ENCODE peak calls at places on chromosomes 16 and 17, in eight cellular contexts. One of them, this sample, is unnamed.

GRCh38 chr17:51121620-51122472 is 1.2 kb upstream of the SPAG9 start:
- DNase-seq in endothelial cell: peak; percentile 72
- DNase-seq in T-helper 2 cell: peak; percentile 45
- DNase-seq in EL: peak; percentile 96
- DNase-seq in kidney tubule cell: peak; percentile 99
- DNase-seq in esophagus squamous epithelium: no peak
- DNase-seq in heart right ventricle: peak; percentile 78
- DNase-seq in BJ: peak; percentile 81
- DNase-seq in this sample: peak; percentile 99

GRCh38 chr16:3401719-3402397 is 843 bp downstream of the ZNF174 start:
- DNase-seq in endothelial cell: peak; percentile 6
- DNase-seq in T-helper 2 cell: no peak
- DNase-seq in EL: peak; percentile 9
- DNase-seq in kidney tubule cell: peak; percentile 13
- DNase-seq in esophagus squamous epithelium: no peak
- DNase-seq in heart right ventricle: no peak
- DNase-seq in BJ: no peak
- DNase-seq in this sample: peak; percentile 8

GRCh38 chr17:41284043-41284442 is 8.5 kb downstream of the KRTAP9-7 start:
- DNase-seq in endothelial cell: no peak
- DNase-seq in T-helper 2 cell: no peak
- DNase-seq in EL: peak; percentile 89
- DNase-seq in kidney tubule cell: no peak
- DNase-seq in esophagus squamous epithelium: no peak
- DNase-seq in heart right ventricle: no peak
- DNase-seq in BJ: peak; percentile 87
- DNase-seq in this sample: no peak

GRCh38 chr17:81518113-81518784 is 5.7 kb upstream of the ACTG1 start:
- DNase-seq in endothelial cell: no peak
- DNase-seq in T-helper 2 cell: no peak
- DNase-seq in EL: no peak
- DNase-seq in kidney tubule cell: peak; percentile 42
- DNase-seq in esophagus squamous epithelium: no peak
- DNase-seq in heart right ventricle: no peak
- DNase-seq in BJ: no peak
- DNase-seq in this sample: no peak

GRCh38 chr16:67481561-67482259 is 753 bp upstream of the ATP6V0D1 start:
- DNase-seq in endothelial cell: no peak
- DNase-seq in T-helper 2 cell: no peak
- DNase-seq in EL: no peak
- DNase-seq in kidney tubule cell: no peak
- DNase-seq in esophagus squamous epithelium: no peak
- DNase-seq in heart right ventricle: peak; percentile 62
- DNase-seq in BJ: no peak
- DNase-seq in this sample: no peak

GRCh38 chr17:66655861-66656260 is 179.1 kb upstream of the CACNG5 start:
- DNase-seq in endothelial cell: no peak
- DNase-seq in T-helper 2 cell: no peak
- DNase-seq in EL: peak; percentile 66
- DNase-seq in kidney tubule cell: peak; percentile 33
- DNase-seq in esophagus squamous epithelium: no peak
- DNase-seq in heart right ventricle: no peak
- DNase-seq in BJ: no peak
- DNase-seq in this sample: peak; percentile 97

GRCh38 chr17:49469831-49470568 is 25.1 kb upstream of the NGFR start:
- DNase-seq in endothelial cell: no peak
- DNase-seq in T-helper 2 cell: no peak
- DNase-seq in EL: no peak
- DNase-seq in kidney tubule cell: no peak
- DNase-seq in esophagus squamous epithelium: no peak
- DNase-seq in heart right ventricle: peak; percentile 35
- DNase-seq in BJ: no peak
- DNase-seq in this sample: no peak

GRCh38 chr16:48194828-48195566 is 39.2 kb upstream of the ABCC12 start:
- DNase-seq in endothelial cell: no peak
- DNase-seq in T-helper 2 cell: no peak
- DNase-seq in EL: peak; percentile 32
- DNase-seq in kidney tubule cell: peak; percentile 68
- DNase-seq in esophagus squamous epithelium: no peak
- DNase-seq in heart right ventricle: no peak
- DNase-seq in BJ: no peak
- DNase-seq in this sample: peak; percentile 99

GRCh38 chr17:8192070-8192815 is 2.3 kb upstream of the BORCS6 start:
- DNase-seq in endothelial cell: peak; percentile 73
- DNase-seq in T-helper 2 cell: peak; percentile 51
- DNase-seq in EL: peak; percentile 77
- DNase-seq in kidney tubule cell: peak; percentile 89
- DNase-seq in esophagus squamous epithelium: no peak
- DNase-seq in heart right ventricle: peak; percentile 56
- DNase-seq in BJ: no peak
- DNase-seq in this sample: peak; percentile 93

GRCh38 chr17:64400644-64401043 is 10.0 kb upstream of the PECAM1 start:
- DNase-seq in endothelial cell: no peak
- DNase-seq in T-helper 2 cell: no peak
- DNase-seq in EL: no peak
- DNase-seq in kidney tubule cell: no peak
- DNase-seq in esophagus squamous epithelium: no peak
- DNase-seq in heart right ventricle: no peak
- DNase-seq in BJ: no peak
- DNase-seq in this sample: no peak

GRCh38 chr17:8740486-8740885 is 4.2 kb downstream of the CCDC42 start:
- DNase-seq in endothelial cell: no peak
- DNase-seq in T-helper 2 cell: peak; percentile 67
- DNase-seq in EL: no peak
- DNase-seq in kidney tubule cell: no peak
- DNase-seq in esophagus squamous epithelium: no peak
- DNase-seq in heart right ventricle: no peak
- DNase-seq in BJ: no peak
- DNase-seq in this sample: no peak

GRCh38 chr16:50584033-50584722 is 36.0 kb downstream of the NKD1 start:
- DNase-seq in endothelial cell: no peak
- DNase-seq in T-helper 2 cell: no peak
- DNase-seq in EL: no peak
- DNase-seq in kidney tubule cell: no peak
- DNase-seq in esophagus squamous epithelium: no peak
- DNase-seq in heart right ventricle: no peak
- DNase-seq in BJ: no peak
- DNase-seq in this sample: no peak

GRCh38 chr16:23245268-23245667 is 56.8 kb upstream of the SCNN1B start:
- DNase-seq in endothelial cell: no peak
- DNase-seq in T-helper 2 cell: no peak
- DNase-seq in EL: no peak
- DNase-seq in kidney tubule cell: no peak
- DNase-seq in esophagus squamous epithelium: no peak
- DNase-seq in heart right ventricle: peak; percentile 72
- DNase-seq in BJ: no peak
- DNase-seq in this sample: no peak

GRCh38 chr17:28345420-28346198 is 10.0 kb downstream of the TNFAIP1 start:
- DNase-seq in endothelial cell: no peak
- DNase-seq in T-helper 2 cell: no peak
- DNase-seq in EL: no peak
- DNase-seq in kidney tubule cell: peak; percentile 66
- DNase-seq in esophagus squamous epithelium: no peak
- DNase-seq in heart right ventricle: no peak
- DNase-seq in BJ: no peak
- DNase-seq in this sample: no peak

GRCh38 chr16:27364493-27365141 is 37.4 kb upstream of the IL21R start:
- DNase-seq in endothelial cell: no peak
- DNase-seq in T-helper 2 cell: no peak
- DNase-seq in EL: no peak
- DNase-seq in kidney tubule cell: peak; percentile 48
- DNase-seq in esophagus squamous epithelium: no peak
- DNase-seq in heart right ventricle: no peak
- DNase-seq in BJ: no peak
- DNase-seq in this sample: peak; percentile 88

GRCh38 chr17:16150251-16150859 is 65.0 kb downstream of the NCOR1 start:
- DNase-seq in endothelial cell: no peak
- DNase-seq in T-helper 2 cell: no peak
- DNase-seq in EL: peak; percentile 56
- DNase-seq in kidney tubule cell: peak; percentile 29
- DNase-seq in esophagus squamous epithelium: no peak
- DNase-seq in heart right ventricle: no peak
- DNase-seq in BJ: no peak
- DNase-seq in this sample: peak; percentile 72

GRCh38 chr17:76381633-76382304 is 2.6 kb upstream of the SPHK1 start:
- DNase-seq in endothelial cell: no peak
- DNase-seq in T-helper 2 cell: no peak
- DNase-seq in EL: peak; percentile 34
- DNase-seq in kidney tubule cell: no peak
- DNase-seq in esophagus squamous epithelium: no peak
- DNase-seq in heart right ventricle: peak; percentile 26
- DNase-seq in BJ: no peak
- DNase-seq in this sample: no peak

GRCh38 chr16:86345521-86345920 is 164.8 kb upstream of the FOXF1 start:
- DNase-seq in endothelial cell: no peak
- DNase-seq in T-helper 2 cell: no peak
- DNase-seq in EL: no peak
- DNase-seq in kidney tubule cell: no peak
- DNase-seq in esophagus squamous epithelium: no peak
- DNase-seq in heart right ventricle: no peak
- DNase-seq in BJ: no peak
- DNase-seq in this sample: no peak

GRCh38 chr17:78647030-78647429 is 69.8 kb upstream of the DNAH17 start:
- DNase-seq in endothelial cell: no peak
- DNase-seq in T-helper 2 cell: no peak
- DNase-seq in EL: no peak
- DNase-seq in kidney tubule cell: no peak
- DNase-seq in esophagus squamous epithelium: no peak
- DNase-seq in heart right ventricle: no peak
- DNase-seq in BJ: no peak
- DNase-seq in this sample: no peak

GRCh38 chr16:28974007-28974436 is 556 bp upstream of the SPNS1 start:
- DNase-seq in endothelial cell: peak; percentile 76
- DNase-seq in T-helper 2 cell: no peak
- DNase-seq in EL: peak; percentile 74
- DNase-seq in kidney tubule cell: peak; percentile 74
- DNase-seq in esophagus squamous epithelium: no peak
- DNase-seq in heart right ventricle: peak; percentile 51
- DNase-seq in BJ: peak; percentile 7
- DNase-seq in this sample: peak; percentile 61

GRCh38 chr17:78107457-78107856 is 21.1 kb downstream of the TMC6 start:
- DNase-seq in endothelial cell: no peak
- DNase-seq in T-helper 2 cell: no peak
- DNase-seq in EL: no peak
- DNase-seq in kidney tubule cell: no peak
- DNase-seq in esophagus squamous epithelium: no peak
- DNase-seq in heart right ventricle: no peak
- DNase-seq in BJ: no peak
- DNase-seq in this sample: no peak

GRCh38 chr16:50472472-50472871 is 75.7 kb upstream of the NKD1 start:
- DNase-seq in endothelial cell: no peak
- DNase-seq in T-helper 2 cell: no peak
- DNase-seq in EL: no peak
- DNase-seq in kidney tubule cell: no peak
- DNase-seq in esophagus squamous epithelium: no peak
- DNase-seq in heart right ventricle: no peak
- DNase-seq in BJ: no peak
- DNase-seq in this sample: no peak

GRCh38 chr17:69246726-69247375 is 18.2 kb upstream of the ABCA10 start:
- DNase-seq in endothelial cell: no peak
- DNase-seq in T-helper 2 cell: no peak
- DNase-seq in EL: peak; percentile 44
- DNase-seq in kidney tubule cell: peak; percentile 49
- DNase-seq in esophagus squamous epithelium: no peak
- DNase-seq in heart right ventricle: no peak
- DNase-seq in BJ: no peak
- DNase-seq in this sample: peak; percentile 56

GRCh38 chr17:74831442-74832146 is 28.1 kb downstream of the GRIN2C start:
- DNase-seq in endothelial cell: no peak
- DNase-seq in T-helper 2 cell: no peak
- DNase-seq in EL: no peak
- DNase-seq in kidney tubule cell: no peak
- DNase-seq in esophagus squamous epithelium: no peak
- DNase-seq in heart right ventricle: no peak
- DNase-seq in BJ: no peak
- DNase-seq in this sample: no peak

GRCh38 chr17:33520404-33521032 is 227.4 kb upstream of the ASIC2 start:
- DNase-seq in endothelial cell: peak; percentile 86
- DNase-seq in T-helper 2 cell: no peak
- DNase-seq in EL: peak; percentile 6
- DNase-seq in kidney tubule cell: peak; percentile 51
- DNase-seq in esophagus squamous epithelium: no peak
- DNase-seq in heart right ventricle: peak; percentile 57
- DNase-seq in BJ: no peak
- DNase-seq in this sample: peak; percentile 2

GRCh38 chr17:10649031-10649430 is 8.1 kb downstream of the MYH3 start:
- DNase-seq in endothelial cell: no peak
- DNase-seq in T-helper 2 cell: no peak
- DNase-seq in EL: peak; percentile 49
- DNase-seq in kidney tubule cell: no peak
- DNase-seq in esophagus squamous epithelium: no peak
- DNase-seq in heart right ventricle: no peak
- DNase-seq in BJ: no peak
- DNase-seq in this sample: peak; percentile 14

GRCh38 chr16:81680444-81681263 is 98.4 kb upstream of the PLCG2 start:
- DNase-seq in endothelial cell: no peak
- DNase-seq in T-helper 2 cell: no peak
- DNase-seq in EL: no peak
- DNase-seq in kidney tubule cell: no peak
- DNase-seq in esophagus squamous epithelium: no peak
- DNase-seq in heart right ventricle: no peak
- DNase-seq in BJ: no peak
- DNase-seq in this sample: no peak

GRCh38 chr17:49512296-49513043 is 17.4 kb downstream of the NGFR start:
- DNase-seq in endothelial cell: no peak
- DNase-seq in T-helper 2 cell: no peak
- DNase-seq in EL: no peak
- DNase-seq in kidney tubule cell: no peak
- DNase-seq in esophagus squamous epithelium: no peak
- DNase-seq in heart right ventricle: no peak
- DNase-seq in BJ: no peak
- DNase-seq in this sample: no peak

GRCh38 chr16:53849994-53850393 is 146.0 kb downstream of the FTO start:
- DNase-seq in endothelial cell: no peak
- DNase-seq in T-helper 2 cell: no peak
- DNase-seq in EL: no peak
- DNase-seq in kidney tubule cell: no peak
- DNase-seq in esophagus squamous epithelium: no peak
- DNase-seq in heart right ventricle: no peak
- DNase-seq in BJ: no peak
- DNase-seq in this sample: no peak

GRCh38 chr17:48150602-48151001 is 43.0 kb downstream of the SNX11 start:
- DNase-seq in endothelial cell: no peak
- DNase-seq in T-helper 2 cell: no peak
- DNase-seq in EL: no peak
- DNase-seq in kidney tubule cell: no peak
- DNase-seq in esophagus squamous epithelium: no peak
- DNase-seq in heart right ventricle: no peak
- DNase-seq in BJ: no peak
- DNase-seq in this sample: no peak

This sample was measured in epithelial cell of esophagus.